ENCODE peak calls at places on chromosomes 3 and 15, in five cellular contexts. R, H, S, W and D are unnamed samples.

GRCh38 chr3:25603703-25604102 is 61.0 kb downstream of the TOP2B start:
- DNase-seq in W (no peak), R (peak), H (no peak), S (no peak), D (no peak)

GRCh38 chr3:102060814-102061213 is 211.5 kb downstream of the NFKBIZ start:
- DNase-seq in H (no peak), W (no peak), S (peak), R (no peak), D (no peak)

GRCh38 chr3:173140986-173141385 is at the start of gene SPATA16:
- DNase-seq in W (no peak), S (no peak), R (no peak), H (no peak), D (no peak)

GRCh38 chr3:43061101-43061895 is 44.6 kb downstream of the POMGNT2 start:
- DNase-seq in S (no peak), H (no peak), W (no peak), R (no peak), D (no peak)

GRCh38 chr3:71885001-71885400 is 100.1 kb upstream of the PROK2 start:
- DNase-seq in H (no peak), S (no peak), W (no peak), R (no peak), D (no peak)

GRCh38 chr3:71498053-71498452 is 85.5 kb downstream of the FOXP1 start:
- DNase-seq in R (no peak), W (no peak), H (no peak), S (no peak), D (no peak)

GRCh38 chr3:8500208-8500961 is 1.2 kb upstream of the LMCD1 start:
- DNase-seq in W (no peak), H (peak), R (peak), S (no peak), D (no peak)

GRCh38 chr3:108410531-108410984 is 99.8 kb downstream of the MYH15 start:
- DNase-seq in W (no peak), S (no peak), H (no peak), R (no peak), D (no peak)

GRCh38 chr3:137764563-137765309 is 621 bp downstream of the SOX14 start:
- DNase-seq in R (no peak), W (no peak), S (peak), H (no peak), D (no peak)

GRCh38 chr15:95684126-95684525 is 646.4 kb upstream of the NR2F2 start:
- DNase-seq in W (no peak), H (no peak), R (peak), S (no peak), D (no peak)

GRCh38 chr15:39756806-39757522 is 25.7 kb downstream of the FSIP1 start:
- DNase-seq in R (peak), W (no peak), S (no peak), H (no peak), D (peak)

GRCh38 chr3:141050913-141051632 is at the start of gene SPSB4:
- DNase-seq in R (peak), S (no peak), H (no peak), W (no peak), D (no peak)
- TF ChIP-seq CTCF in R (no peak), S (no peak), H (no peak), W (no peak), D (no peak)

DNA sequence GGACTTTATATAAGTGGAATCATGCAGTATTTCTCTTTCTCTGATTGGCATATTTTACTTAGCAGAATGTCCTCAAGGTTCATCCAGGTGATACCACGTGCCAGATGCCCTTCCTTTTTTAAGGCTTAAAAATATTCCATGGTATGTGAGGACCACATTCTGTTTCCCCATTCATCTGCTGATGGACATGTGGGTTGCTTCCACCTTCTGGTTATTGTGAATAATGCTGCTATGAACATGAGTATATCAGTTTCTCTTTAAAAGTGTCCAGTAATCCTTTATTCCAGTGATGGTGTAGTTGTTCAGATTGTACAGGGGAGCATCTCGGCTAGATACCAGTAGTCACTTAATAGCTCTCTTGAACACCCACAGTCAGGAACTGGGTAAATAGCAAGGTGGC is 50.4 kb upstream of the ATG7 start:
- DNase-seq in S (no peak), R (peak), W (no peak), H (no peak), D (no peak)
- TF ChIP-seq CTCF in S (no peak), R (peak), W (peak), H (no peak), D (peak)

GRCh38 chr3:122940628-122941086 is 86.9 kb downstream of the SEMA5B start:
- DNase-seq in H (no peak), S (no peak), R (peak), W (no peak), D (peak)
- TF ChIP-seq CTCF in H (no peak), S (no peak), R (no peak), W (no peak), D (no peak)

GRCh38 chr3:153210116-153210515 is 48.1 kb downstream of the RAP2B start:
- DNase-seq in R (peak), H (no peak), S (no peak), W (no peak), D (no peak)
- TF ChIP-seq CTCF in R (peak), H (no peak), S (no peak), W (no peak), D (no peak)

GRCh38 chr15:68389041-68389930 is 42.7 kb downstream of the ITGA11 start:
- DNase-seq in H (no peak), S (no peak), W (peak), R (no peak), D (no peak)
- TF ChIP-seq CTCF in H (no peak), S (no peak), W (no peak), R (peak), D (no peak)

DNA sequence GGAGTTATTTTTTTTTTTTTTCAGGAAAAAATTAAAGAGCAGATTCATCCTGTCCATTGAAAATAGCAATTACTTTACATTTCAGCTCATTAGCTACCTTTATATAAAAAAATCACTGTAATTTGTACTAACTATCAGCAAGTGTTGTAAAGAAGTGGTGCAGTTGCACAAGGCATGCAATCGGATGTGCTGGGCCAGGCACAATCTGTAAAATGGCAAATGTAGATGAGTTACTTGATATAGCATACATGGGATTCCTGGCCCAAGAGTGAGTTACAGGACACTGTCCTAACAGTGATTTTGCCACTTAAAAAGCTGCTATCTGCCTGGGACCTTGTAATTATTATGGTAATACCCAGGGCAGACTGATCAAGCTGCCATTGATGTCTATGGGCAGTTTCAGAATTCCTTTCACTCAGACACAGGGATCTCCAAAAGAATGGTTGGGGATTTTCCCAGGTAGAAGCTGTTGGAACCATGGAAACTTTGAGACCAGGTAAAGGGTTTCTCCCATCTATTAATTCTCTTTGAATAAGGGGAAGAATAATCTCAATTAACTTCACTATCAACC is 182.2 kb upstream of the ICE2 start:
- DNase-seq in R (peak), H (no peak), W (no peak), S (no peak), D (no peak)
- TF ChIP-seq CTCF in R (no peak), H (no peak), W (no peak), S (no peak), D (no peak)

DNA sequence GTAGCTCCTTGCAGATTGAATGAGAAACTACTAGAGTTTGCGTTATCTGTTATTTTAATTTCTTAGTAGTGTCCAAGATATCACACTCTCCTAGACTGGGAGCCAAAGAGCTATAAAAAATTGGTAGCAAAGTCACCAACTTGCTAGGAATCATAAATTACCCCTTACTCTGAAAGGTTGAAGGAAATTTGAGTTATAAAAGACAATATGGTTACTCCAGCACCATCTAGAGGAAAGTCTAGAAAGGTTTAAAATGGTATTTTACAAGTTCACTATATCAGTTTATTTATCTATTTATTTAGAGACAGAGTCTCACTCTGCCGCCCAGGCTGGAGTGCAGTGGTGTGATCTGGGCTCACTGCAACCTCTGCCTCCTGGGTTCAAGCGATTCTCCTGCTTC is 121.6 kb downstream of the RBPMS2 start:
- DNase-seq in R (peak), W (no peak), H (no peak), S (no peak), D (no peak)
- TF ChIP-seq CTCF in R (peak), W (peak), H (peak), S (no peak), D (peak)

GRCh38 chr3:149486726-149487125 is 12.2 kb downstream of the TM4SF4 start:
- DNase-seq in R (no peak), W (no peak), S (no peak), H (no peak), D (no peak)

GRCh38 chr3:149493315-149494021 is 19.0 kb downstream of the TM4SF4 start:
- DNase-seq in W (no peak), R (no peak), S (no peak), H (no peak), D (no peak)

GRCh38 chr3:149490260-149490971 is 15.9 kb downstream of the TM4SF4 start:
- DNase-seq in H (no peak), R (no peak), W (no peak), S (no peak), D (no peak)

GRCh38 chr3:149489060-149489690 is 14.7 kb downstream of the TM4SF4 start:
- DNase-seq in W (no peak), H (no peak), R (peak), S (peak), D (no peak)

DNA sequence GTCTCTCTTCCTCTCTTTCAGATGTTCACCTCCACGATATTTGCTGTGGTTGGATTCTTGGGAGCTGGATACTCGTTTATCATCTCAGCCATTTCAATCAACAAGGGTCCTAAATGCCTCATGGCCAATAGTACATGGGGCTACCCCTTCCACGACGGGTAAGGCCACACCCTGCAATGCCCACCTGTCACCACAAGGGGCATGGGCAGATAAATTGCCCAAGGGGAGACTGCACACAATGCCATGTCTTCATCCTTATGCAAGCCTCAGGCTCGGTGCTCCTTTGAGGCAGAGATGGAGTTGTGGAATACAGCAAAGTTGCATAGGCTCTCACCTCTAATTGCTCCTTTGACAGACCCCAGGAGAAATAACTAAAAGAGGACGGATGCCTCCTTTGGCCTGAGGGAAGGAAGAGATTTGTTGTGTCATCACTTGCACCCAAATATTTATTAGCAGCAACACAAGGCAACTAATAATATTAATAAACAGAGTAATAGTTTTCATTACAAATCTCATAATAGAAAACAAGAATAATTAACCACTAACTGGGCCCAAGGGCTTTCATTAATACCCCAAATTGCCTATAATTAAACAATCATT is 13.2 kb downstream of the TM4SF4 start:
- DNase-seq in R (no peak), H (no peak), W (no peak), S (peak), D (no peak)
- TF ChIP-seq CTCF in R (peak), H (peak), W (peak), S (peak), D (peak)

GRCh38 chr3:153602801-153603200 is 440.8 kb downstream of the RAP2B start:
- DNase-seq in W (no peak), H (no peak), R (no peak), S (no peak), D (no peak)

GRCh38 chr3:153601422-153601853 is 439.4 kb downstream of the RAP2B start:
- DNase-seq in H (no peak), S (no peak), R (peak), W (no peak), D (no peak)

GRCh38 chr3:153595186-153595815 is 433.3 kb downstream of the RAP2B start:
- DNase-seq in W (no peak), H (no peak), S (peak), R (peak), D (no peak)

GRCh38 chr3:153596402-153596801 is 434.4 kb downstream of the RAP2B start:
- DNase-seq in H (no peak), S (no peak), W (no peak), R (no peak), D (no peak)

GRCh38 chr3:153599685-153600084 is 437.7 kb downstream of the RAP2B start:
- DNase-seq in W (no peak), H (no peak), S (no peak), R (peak), D (peak)
- TF ChIP-seq CTCF in W (no peak), H (no peak), S (no peak), R (no peak), D (no peak)